ENCODE peak calls at places on chromosomes 6 and 20, in six cellular contexts. One of them, this sample, is unnamed. For H3K79me2, the result is how much of the 10 kb centered on the place peaks cover.

GRCh38 chr20:60102665-60103210 is 144.5 kb downstream of the CDH26 start:
- DNase-seq in MM.1S: no peak
- DNase-seq in PC-9: no peak
- DNase-seq in SK-N-SH: no peak
- DNase-seq in DND-41: no peak
- DNase-seq in OCI-LY7: no peak
- DNase-seq in this sample: no peak

GRCh38 chr6:29953001-29953436 is 10.7 kb downstream of the HLA-A start:
- DNase-seq in MM.1S: no peak
- DNase-seq in PC-9: no peak
- DNase-seq in SK-N-SH: no peak
- DNase-seq in DND-41: no peak
- DNase-seq in OCI-LY7: no peak
- DNase-seq in this sample: no peak

GRCh38 chr20:34922654-34923381 is 32.8 kb downstream of the GSS start:
- DNase-seq in MM.1S: no peak
- DNase-seq in PC-9: peak
- DNase-seq in SK-N-SH: no peak
- DNase-seq in DND-41: no peak
- DNase-seq in OCI-LY7: no peak
- DNase-seq in this sample: no peak

GRCh38 chr6:141483561-141484061 is 649.1 kb upstream of the GJE1 start:
- DNase-seq in MM.1S: peak
- DNase-seq in PC-9: no peak
- DNase-seq in SK-N-SH: no peak
- DNase-seq in DND-41: peak
- DNase-seq in OCI-LY7: peak
- DNase-seq in this sample: no peak

GRCh38 chr6:133807531-133807930 is 81.4 kb upstream of the TCF21 start:
- DNase-seq in MM.1S: no peak
- DNase-seq in PC-9: no peak
- DNase-seq in SK-N-SH: no peak
- DNase-seq in DND-41: no peak
- DNase-seq in OCI-LY7: no peak
- DNase-seq in this sample: no peak

GRCh38 chr6:141158740-141159139 is 974.0 kb upstream of the GJE1 start:
- DNase-seq in MM.1S: peak
- DNase-seq in PC-9: no peak
- DNase-seq in SK-N-SH: no peak
- DNase-seq in DND-41: no peak
- DNase-seq in OCI-LY7: no peak
- DNase-seq in this sample: no peak

GRCh38 chr6:130466744-130467052 is 100.9 kb downstream of the TMEM200A start:
- DNase-seq in MM.1S: no peak
- DNase-seq in PC-9: no peak
- DNase-seq in SK-N-SH: no peak
- DNase-seq in DND-41: no peak
- DNase-seq in OCI-LY7: no peak
- DNase-seq in this sample: no peak

GRCh38 chr6:169312658-169313346 is 59.2 kb upstream of the THBS2 start:
- DNase-seq in MM.1S: no peak
- DNase-seq in PC-9: no peak
- DNase-seq in SK-N-SH: no peak
- DNase-seq in DND-41: no peak
- DNase-seq in OCI-LY7: no peak
- DNase-seq in this sample: no peak

GRCh38 chr6:27770724-27771123 is 141.5 kb downstream of the OR2B2 start:
- DNase-seq in MM.1S: no peak
- DNase-seq in PC-9: no peak
- DNase-seq in SK-N-SH: no peak
- DNase-seq in DND-41: no peak
- DNase-seq in OCI-LY7: no peak
- DNase-seq in this sample: peak

GRCh38 chr6:158725704-158726103 is 75.8 kb downstream of the SYTL3 start:
- DNase-seq in MM.1S: no peak
- DNase-seq in PC-9: no peak
- DNase-seq in SK-N-SH: no peak
- DNase-seq in DND-41: no peak
- DNase-seq in OCI-LY7: no peak
- DNase-seq in this sample: no peak

GRCh38 chr6:129501401-129502051 is 208.5 kb downstream of the ARHGAP18 start:
- DNase-seq in MM.1S: peak
- DNase-seq in PC-9: peak
- DNase-seq in SK-N-SH: no peak
- DNase-seq in DND-41: peak
- DNase-seq in OCI-LY7: no peak
- DNase-seq in this sample: no peak

GRCh38 chr20:12152996-12153395 is 235.3 kb downstream of the BTBD3 start:
- DNase-seq in MM.1S: no peak
- DNase-seq in PC-9: no peak
- DNase-seq in SK-N-SH: no peak
- DNase-seq in DND-41: no peak
- DNase-seq in OCI-LY7: no peak
- DNase-seq in this sample: no peak

GRCh38 chr6:152727507-152727906 is 23.1 kb upstream of the VIP start:
- DNase-seq in MM.1S: no peak
- DNase-seq in PC-9: no peak
- DNase-seq in SK-N-SH: no peak
- DNase-seq in DND-41: no peak
- DNase-seq in OCI-LY7: no peak
- DNase-seq in this sample: peak

GRCh38 chr20:48627737-48628128 is 200.1 kb downstream of the PREX1 start:
- DNase-seq in MM.1S: no peak
- DNase-seq in PC-9: no peak
- DNase-seq in SK-N-SH: peak
- DNase-seq in DND-41: no peak
- DNase-seq in OCI-LY7: no peak
- DNase-seq in this sample: no peak

GRCh38 chr20:48635791-48636267 is 192.0 kb downstream of the PREX1 start:
- DNase-seq in MM.1S: peak
- DNase-seq in PC-9: peak
- DNase-seq in SK-N-SH: peak
- DNase-seq in DND-41: peak
- DNase-seq in OCI-LY7: peak
- DNase-seq in this sample: peak

GRCh38 chr20:4233520-4233919 is 218.2 kb upstream of the RNF24 start:
- DNase-seq in MM.1S: no peak
- DNase-seq in PC-9: no peak
- DNase-seq in SK-N-SH: no peak
- DNase-seq in DND-41: peak
- DNase-seq in OCI-LY7: no peak
- DNase-seq in this sample: no peak

GRCh38 chr20:38156280-38156679 is 8.8 kb downstream of the TGM2 start:
- DNase-seq in MM.1S: no peak
- DNase-seq in PC-9: no peak
- DNase-seq in SK-N-SH: no peak
- DNase-seq in DND-41: no peak
- DNase-seq in OCI-LY7: no peak
- DNase-seq in this sample: no peak

GRCh38 chr6:129677634-129678325 is 32.2 kb downstream of the ARHGAP18 start:
- DNase-seq in MM.1S: no peak
- DNase-seq in PC-9: no peak
- DNase-seq in SK-N-SH: no peak
- DNase-seq in DND-41: no peak
- DNase-seq in OCI-LY7: no peak
- DNase-seq in this sample: no peak

GRCh38 chr6:159080217-159080976 is 35.6 kb upstream of the TAGAP start:
- DNase-seq in MM.1S: no peak
- DNase-seq in PC-9: no peak
- DNase-seq in SK-N-SH: no peak
- DNase-seq in DND-41: no peak
- DNase-seq in OCI-LY7: peak
- DNase-seq in this sample: no peak

GRCh38 chr20:59043698-59044097 is 1.1 kb upstream of the PRELID3B start:
- DNase-seq in MM.1S: no peak
- DNase-seq in PC-9: no peak
- DNase-seq in SK-N-SH: no peak
- DNase-seq in DND-41: no peak
- DNase-seq in OCI-LY7: peak
- DNase-seq in this sample: no peak

GRCh38 chr6:55654445-55654844 is 75.5 kb upstream of the HMGCLL1 start:
- DNase-seq in MM.1S: no peak
- DNase-seq in PC-9: no peak
- DNase-seq in SK-N-SH: no peak
- DNase-seq in DND-41: no peak
- DNase-seq in OCI-LY7: no peak
- DNase-seq in this sample: no peak

GRCh38 chr20:4457566-4458543 is 263.9 kb upstream of the PRND start:
- DNase-seq in MM.1S: no peak
- DNase-seq in PC-9: peak
- DNase-seq in SK-N-SH: no peak
- DNase-seq in DND-41: no peak
- DNase-seq in OCI-LY7: no peak
- DNase-seq in this sample: no peak

GRCh38 chr6:63573899-63574553 is 1.7 kb downstream of the LOC128125822 start:
- DNase-seq in MM.1S: peak
- DNase-seq in PC-9: peak
- DNase-seq in SK-N-SH: peak
- DNase-seq in DND-41: peak
- DNase-seq in OCI-LY7: peak
- DNase-seq in this sample: peak

GRCh38 chr6:56709650-56710049 is 67.0 kb upstream of the DST start:
- DNase-seq in MM.1S: no peak
- DNase-seq in PC-9: no peak
- DNase-seq in SK-N-SH: no peak
- DNase-seq in DND-41: no peak
- DNase-seq in OCI-LY7: no peak
- DNase-seq in this sample: no peak
- H3K79me2 ChIP-seq in MM.1S: under half
- H3K79me2 ChIP-seq in PC-9: half or more
- H3K79me2 ChIP-seq in SK-N-SH: half or more
- H3K79me2 ChIP-seq in DND-41: under half
- H3K79me2 ChIP-seq in OCI-LY7: under half
- H3K79me2 ChIP-seq in this sample: under half

GRCh38 chr20:51529027-51529749 is 13.3 kb downstream of the NFATC2 start:
- DNase-seq in MM.1S: no peak
- DNase-seq in PC-9: no peak
- DNase-seq in SK-N-SH: no peak
- DNase-seq in DND-41: no peak
- DNase-seq in OCI-LY7: no peak
- DNase-seq in this sample: no peak
- H3K79me2 ChIP-seq in MM.1S: half or more
- H3K79me2 ChIP-seq in PC-9: under half
- H3K79me2 ChIP-seq in SK-N-SH: under half
- H3K79me2 ChIP-seq in DND-41: under half
- H3K79me2 ChIP-seq in OCI-LY7: half or more
- H3K79me2 ChIP-seq in this sample: under half

DNA sequence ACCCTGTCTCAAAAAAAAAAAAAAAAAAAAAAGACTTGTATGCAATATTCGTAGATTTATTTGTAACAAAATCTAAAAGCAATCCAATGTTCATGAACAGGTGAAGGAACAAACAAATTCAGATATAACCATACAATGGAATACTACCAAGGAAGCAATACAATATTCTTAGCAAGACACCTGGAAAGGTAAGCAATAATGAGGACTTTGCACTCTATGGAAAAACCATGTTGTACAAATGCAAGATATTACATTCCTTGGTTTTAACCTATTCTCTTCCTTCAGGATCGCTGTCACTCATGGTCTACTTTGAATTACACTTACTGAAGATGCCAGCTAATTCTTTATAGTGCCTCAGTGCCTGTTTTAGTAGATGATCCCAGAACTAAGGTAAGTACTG is 14.7 kb upstream of the ADGRF1 start:
- DNase-seq in MM.1S: no peak
- DNase-seq in PC-9: no peak
- DNase-seq in SK-N-SH: no peak
- DNase-seq in DND-41: no peak
- DNase-seq in OCI-LY7: no peak
- DNase-seq in this sample: no peak
- H3K79me2 ChIP-seq in MM.1S: under half
- H3K79me2 ChIP-seq in PC-9: under half
- H3K79me2 ChIP-seq in SK-N-SH: under half
- H3K79me2 ChIP-seq in DND-41: under half
- H3K79me2 ChIP-seq in OCI-LY7: under half
- H3K79me2 ChIP-seq in this sample: under half

GRCh38 chr6:136060052-136060451 is 190.1 kb downstream of the MTFR2 start:
- DNase-seq in MM.1S: no peak
- DNase-seq in PC-9: no peak
- DNase-seq in SK-N-SH: no peak
- DNase-seq in DND-41: no peak
- DNase-seq in OCI-LY7: no peak
- DNase-seq in this sample: no peak

GRCh38 chr6:136063095-136063494 is 187.0 kb downstream of the MTFR2 start:
- DNase-seq in MM.1S: no peak
- DNase-seq in PC-9: no peak
- DNase-seq in SK-N-SH: no peak
- DNase-seq in DND-41: no peak
- DNase-seq in OCI-LY7: no peak
- DNase-seq in this sample: no peak

GRCh38 chr6:136059308-136059707 is 190.8 kb downstream of the MTFR2 start:
- DNase-seq in MM.1S: no peak
- DNase-seq in PC-9: no peak
- DNase-seq in SK-N-SH: no peak
- DNase-seq in DND-41: no peak
- DNase-seq in OCI-LY7: no peak
- DNase-seq in this sample: no peak

GRCh38 chr6:136060759-136061158 is 189.4 kb downstream of the MTFR2 start:
- DNase-seq in MM.1S: no peak
- DNase-seq in PC-9: no peak
- DNase-seq in SK-N-SH: no peak
- DNase-seq in DND-41: no peak
- DNase-seq in OCI-LY7: no peak
- DNase-seq in this sample: no peak

DNA sequence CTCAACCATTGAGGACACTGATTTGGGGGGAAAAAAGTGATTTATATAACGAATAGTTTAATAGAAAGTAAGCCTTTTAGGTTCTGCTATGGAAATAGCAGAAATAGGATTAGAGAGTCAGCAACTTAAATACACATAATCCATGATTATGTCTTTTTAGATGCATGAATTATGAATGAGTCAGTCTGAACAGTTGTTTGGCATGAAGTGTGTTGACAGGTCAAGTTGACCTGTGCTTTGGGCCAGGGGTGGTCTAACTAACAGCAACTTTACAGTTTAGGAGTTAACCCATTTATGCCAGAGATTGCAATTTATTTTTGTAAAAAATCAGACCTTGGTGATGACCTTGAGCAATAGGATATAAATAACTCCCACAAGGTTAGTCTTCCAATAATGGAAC is 191.3 kb downstream of the MTFR2 start:
- DNase-seq in MM.1S: no peak
- DNase-seq in PC-9: no peak
- DNase-seq in SK-N-SH: no peak
- DNase-seq in DND-41: no peak
- DNase-seq in OCI-LY7: no peak
- DNase-seq in this sample: no peak
- H3K79me2 ChIP-seq in MM.1S: under half
- H3K79me2 ChIP-seq in PC-9: under half
- H3K79me2 ChIP-seq in SK-N-SH: under half
- H3K79me2 ChIP-seq in DND-41: under half
- H3K79me2 ChIP-seq in OCI-LY7: under half
- H3K79me2 ChIP-seq in this sample: under half

This sample was measured in H9.